ENCODE peak calls at places on chromosomes 7 and 10, in four cellular contexts. Y is tibial nerve, N is thoracic aorta, F is transverse colon. J is an unnamed sample.

GRCh38 chr10:74842301-74842700 is 15.9 kb downstream of the KAT6B start:
- DNase-seq in Y (no peak), N (no peak), F (no peak), J (no peak)

GRCh38 chr10:77416327-77417135 is 221.1 kb downstream of the KCNMA1 start:
- DNase-seq in Y (no peak), N (no peak), F (no peak), J (no peak)

GRCh38 chr10:43132796-43133195 is 5.4 kb upstream of the CSGALNACT2 start:
- DNase-seq in Y (peak; percentile 0), N (no peak), F (no peak), J (no peak)

GRCh38 chr10:83680470-83680891 is 458.8 kb upstream of the GHITM start:
- DNase-seq in Y (no peak), N (no peak), F (no peak), J (no peak)

GRCh38 chr10:124288928-124289921 is 129.5 kb downstream of the OAT start:
- DNase-seq in Y (no peak), N (no peak), F (no peak), J (no peak)

GRCh38 chr7:158204453-158204852 is 383.2 kb downstream of the PTPRN2 start:
- DNase-seq in Y (no peak), N (no peak), F (no peak), J (no peak)

GRCh38 chr7:118152632-118153031 is 31.3 kb upstream of the LSM8 start:
- DNase-seq in Y (no peak), N (no peak), F (no peak), J (no peak)

GRCh38 chr10:63765126-63765525 is 243.9 kb downstream of the REEP3 start:
- DNase-seq in Y (no peak), N (no peak), F (no peak), J (no peak)

GRCh38 chr10:124039432-124040086 is 53.8 kb downstream of the CHST15 start:
- DNase-seq in Y (no peak), N (no peak), F (no peak), J (no peak)

GRCh38 chr10:132526676-132527075 is 10.9 kb upstream of the INPP5A start:
- DNase-seq in Y (no peak), N (no peak), F (peak; percentile 7), J (no peak)

GRCh38 chr10:84205049-84205852 is 10.9 kb downstream of the CDHR1 start:
- DNase-seq in Y (no peak), N (no peak), F (peak; percentile 81), J (peak; percentile 32)

GRCh38 chr10:543131-543530 is 146.3 kb downstream of the DIP2C start:
- DNase-seq in Y (no peak), N (no peak), F (no peak), J (no peak)

DNA sequence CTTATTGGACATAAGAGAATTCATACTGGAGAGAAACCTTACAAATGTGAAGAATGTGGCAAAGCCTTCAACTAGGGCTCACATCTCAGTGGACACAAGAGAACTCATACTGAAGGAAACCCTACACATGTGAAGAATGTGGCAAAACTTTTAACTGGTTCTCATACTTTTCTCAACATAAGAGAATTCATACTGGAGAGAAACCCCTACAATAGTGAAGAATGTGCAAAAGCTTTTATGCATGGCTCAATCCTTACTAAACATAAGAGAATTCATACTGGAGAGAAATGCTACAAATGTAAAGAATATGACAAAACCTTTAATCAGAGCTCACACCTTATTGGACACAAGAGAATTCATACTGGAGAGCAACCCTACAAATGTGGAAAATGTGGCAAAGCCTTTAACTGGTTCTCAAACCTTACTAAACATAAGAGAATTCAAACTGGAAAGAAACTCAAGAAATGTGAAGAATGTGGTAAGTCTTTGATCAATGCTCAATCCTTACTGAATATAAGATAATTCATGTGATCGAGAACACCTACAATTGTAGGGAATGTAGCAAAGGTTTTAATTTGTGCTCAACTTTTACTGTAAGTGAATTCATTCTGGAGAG is 121.8 kb upstream of the ZNF722 start:
- DNase-seq in Y (no peak), N (no peak), F (no peak), J (no peak)
- H3K9me3 ChIP-seq in Y (peaks cover 52% of the 10 kb centered on the region), N (peaks cover 84% of the 10 kb centered on the region), F (peaks cover 84% of the 10 kb centered on the region), J (peaks cover 32% of the 10 kb centered on the region)

GRCh38 chr10:98131615-98132014 is 2.8 kb upstream of the R3HCC1L start:
- DNase-seq in Y (no peak), N (no peak), F (no peak), J (no peak)

GRCh38 chr10:98128802-98129201 is 5.7 kb upstream of the R3HCC1L start:
- DNase-seq in Y (no peak), N (no peak), F (no peak), J (no peak)

DNA sequence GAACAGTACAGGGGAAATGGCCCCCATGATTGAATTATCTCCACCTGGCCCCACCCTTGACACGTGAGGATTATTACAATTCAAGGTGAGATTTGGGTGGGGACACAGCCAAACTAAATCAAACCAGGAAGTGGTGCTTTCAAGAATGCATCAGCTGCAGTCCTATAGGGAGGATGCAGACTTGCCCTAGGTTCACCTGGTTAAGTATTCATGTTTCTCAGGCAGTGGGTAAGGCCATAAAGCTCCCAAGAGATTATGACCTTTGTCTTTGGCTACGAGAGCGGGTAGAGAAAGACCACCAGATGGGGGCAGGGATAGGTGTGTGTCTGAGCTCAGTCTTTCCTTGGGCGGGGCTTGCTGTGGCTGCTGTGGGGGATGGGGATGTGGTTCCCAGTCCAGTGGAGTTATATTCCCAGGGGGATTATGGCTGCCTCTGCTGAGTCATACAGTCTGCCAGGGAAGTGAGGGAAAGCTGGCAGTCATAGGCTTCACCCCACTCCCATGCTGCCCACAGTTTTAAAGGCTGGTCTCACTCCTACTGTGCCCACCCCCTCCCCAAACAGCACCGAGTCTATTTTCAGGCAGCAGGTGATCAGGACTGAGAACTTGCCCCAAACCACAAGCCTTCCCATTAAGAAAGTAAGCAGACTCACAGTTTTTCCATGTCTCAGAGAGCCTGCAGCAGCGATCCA is 8.4 kb upstream of the R3HCC1L start:
- DNase-seq in Y (no peak), N (no peak), F (no peak), J (no peak)
- H3K9me3 ChIP-seq in Y (peaks cover 4% of the 10 kb centered on the region), N (peaks cover 5% of the 10 kb centered on the region), F (peaks cover 17% of the 10 kb centered on the region), J (no peaks in the 10 kb centered on the region)

DNA sequence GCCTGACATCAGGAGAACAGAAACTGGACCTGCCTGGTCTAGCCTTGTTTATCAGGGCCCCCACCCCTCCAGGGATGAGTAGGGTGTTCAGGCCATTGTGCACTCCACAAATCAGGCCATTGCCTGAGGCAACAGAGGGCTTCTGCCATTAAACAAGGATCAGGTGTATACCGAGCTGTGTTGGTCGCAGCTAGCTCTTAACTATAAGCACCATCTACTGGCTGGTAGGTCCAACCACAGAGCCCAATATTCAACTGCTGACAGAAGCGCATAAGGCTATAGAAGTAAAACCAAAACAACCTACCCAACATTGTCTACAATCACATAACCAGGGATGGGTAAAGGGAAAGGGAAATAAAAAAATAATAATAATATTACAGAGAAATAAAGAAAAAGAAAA is 451.7 kb upstream of the TEX47 start:
- DNase-seq in Y (no peak), N (no peak), F (no peak), J (no peak)
- H3K9me3 ChIP-seq in Y (no peaks in the 10 kb centered on the region), N (peaks cover 2% of the 10 kb centered on the region), F (no peaks in the 10 kb centered on the region), J (no peaks in the 10 kb centered on the region)

GRCh38 chr7:66913118-66914049 is 7.6 kb upstream of the TMEM248 start:
- DNase-seq in Y (no peak), N (no peak), F (no peak), J (no peak)

GRCh38 chr7:66910789-66911188 is 10.2 kb upstream of the TMEM248 start:
- DNase-seq in Y (no peak), N (no peak), F (no peak), J (no peak)

GRCh38 chr7:66907731-66908130 is 13.3 kb upstream of the TMEM248 start:
- DNase-seq in Y (no peak), N (no peak), F (no peak), J (no peak)

GRCh38 chr7:66912195-66912594 is 8.8 kb upstream of the TMEM248 start:
- DNase-seq in Y (no peak), N (no peak), F (no peak), J (no peak)
- H3K9me3 ChIP-seq in Y (no peaks in the 10 kb centered on the region), N (no peaks in the 10 kb centered on the region), F (no peaks in the 10 kb centered on the region), J (no peaks in the 10 kb centered on the region)